ENCODE peak calls at places on chromosomes 7 and 10, in six cellular contexts. N is pancreas; U is naive thymus-derived CD4-positive, alpha-beta T cell; J is CD8-positive, alpha-beta T cell; Z is mucosa of descending colon; A is SK-N-SH. Y is an unnamed sample.

GRCh38 chr7:27994639-27995038 is 186.0 kb downstream of the JAZF1 start:
- DNase-seq in N (no peak), U (no peak), J (no peak), Z (peak), A (peak), Y (no peak)

GRCh38 chr7:100540073-100540723 is 1.2 kb downstream of the AGFG2 start:
- DNase-seq in N (peak), U (no peak), J (no peak), Z (no peak), A (no peak), Y (no peak)

GRCh38 chr7:33757563-33758165 is 147.7 kb upstream of the BMPER start:
- DNase-seq in N (no peak), U (no peak), J (no peak), Z (no peak), A (peak), Y (no peak)

GRCh38 chr7:363626-364025 is 73.7 kb downstream of the FOXL3 start:
- DNase-seq in N (peak), U (peak), J (peak), Z (peak), A (no peak), Y (peak)

GRCh38 chr7:22663721-22664120 is 63.3 kb upstream of the IL6 start:
- DNase-seq in N (no peak), U (no peak), J (no peak), Z (no peak), A (no peak), Y (no peak)

GRCh38 chr10:103095005-103095404 is 98.1 kb downstream of the NT5C2 start:
- DNase-seq in N (no peak), U (no peak), J (no peak), Z (no peak), A (no peak), Y (no peak)

GRCh38 chr7:93265220-93265619 is 33.1 kb downstream of the VPS50 start:
- DNase-seq in N (no peak), U (no peak), J (no peak), Z (no peak), A (no peak), Y (no peak)

GRCh38 chr7:72336382-72336886 is 75.7 kb downstream of the CALN1 start:
- DNase-seq in N (peak), U (no peak), J (no peak), Z (no peak), A (peak), Y (no peak)

GRCh38 chr7:45082031-45082830 is 6.5 kb downstream of the NACAD start:
- DNase-seq in N (no peak), U (no peak), J (no peak), Z (no peak), A (peak), Y (no peak)

GRCh38 chr10:13268310-13268709 is 31.6 kb downstream of the PHYH start:
- DNase-seq in N (no peak), U (no peak), J (no peak), Z (no peak), A (no peak), Y (no peak)

GRCh38 chr10:89374716-89375115 is 3.1 kb upstream of the IFIT1B start:
- DNase-seq in N (no peak), U (no peak), J (no peak), Z (no peak), A (peak), Y (no peak)

GRCh38 chr10:49398000-49398861 is 2.3 kb upstream of the DRGX start:
- DNase-seq in N (peak), U (no peak), J (peak), Z (peak), A (peak), Y (peak)

GRCh38 chr10:71921319-71922027 is 42.7 kb upstream of the CHST3 start:
- DNase-seq in N (no peak), U (no peak), J (no peak), Z (peak), A (peak), Y (no peak)

GRCh38 chr7:156438011-156438410 is 202.6 kb upstream of the RNF32 start:
- DNase-seq in N (no peak), U (no peak), J (no peak), Z (no peak), A (no peak), Y (no peak)

GRCh38 chr7:116633131-116633988 is 38.6 kb upstream of the MET start:
- DNase-seq in N (no peak), U (no peak), J (no peak), Z (no peak), A (no peak), Y (no peak)

GRCh38 chr7:84228526-84228925 is 33.9 kb upstream of the SEMA3A start:
- DNase-seq in N (no peak), U (no peak), J (no peak), Z (no peak), A (no peak), Y (no peak)

GRCh38 chr7:80302078-80302477 is 167.4 kb downstream of the GNAI1 start:
- DNase-seq in N (no peak), U (no peak), J (no peak), Z (no peak), A (no peak), Y (no peak)

GRCh38 chr10:73857446-73857845 is 16.9 kb downstream of the CAMK2G start:
- DNase-seq in N (no peak), U (no peak), J (no peak), Z (no peak), A (no peak), Y (no peak)

GRCh38 chr7:27774717-27775328 is 34.9 kb downstream of the TAX1BP1 start:
- DNase-seq in N (no peak), U (no peak), J (no peak), Z (no peak), A (peak), Y (no peak)

GRCh38 chr10:128062331-128062730 is 63.9 kb downstream of the MKI67 start:
- DNase-seq in N (no peak), U (no peak), J (no peak), Z (no peak), A (peak), Y (no peak)

GRCh38 chr10:47323087-47323486 is 833 bp downstream of the GDF2 start:
- DNase-seq in N (no peak), U (no peak), J (no peak), Z (no peak), A (no peak), Y (no peak)

GRCh38 chr10:63515002-63515763 is 6.0 kb upstream of the REEP3 start:
- DNase-seq in N (no peak), U (peak), J (no peak), Z (no peak), A (no peak), Y (peak)

GRCh38 chr10:124469956-124470484 is 8.4 kb downstream of the LHPP start:
- DNase-seq in N (no peak), U (no peak), J (no peak), Z (no peak), A (no peak), Y (no peak)

GRCh38 chr10:14555806-14556205 is 218.9 kb downstream of the FAM107B start:
- DNase-seq in N (no peak), U (no peak), J (no peak), Z (no peak), A (no peak), Y (no peak)

GRCh38 chr10:82660983-82661382 is 786.0 kb downstream of the NRG3 start:
- DNase-seq in N (no peak), U (no peak), J (no peak), Z (no peak), A (no peak), Y (no peak)

GRCh38 chr10:5594271-5595036 is 69.7 kb downstream of the CALML3 start:
- DNase-seq in N (no peak), U (no peak), J (no peak), Z (no peak), A (peak), Y (no peak)

GRCh38 chr7:31096882-31097258 is 44.8 kb downstream of the ADCYAP1R1 start:
- DNase-seq in N (no peak), U (no peak), J (no peak), Z (no peak), A (no peak), Y (no peak)

GRCh38 chr7:31099451-31100444 is 47.6 kb downstream of the ADCYAP1R1 start:
- DNase-seq in N (no peak), U (no peak), J (no peak), Z (no peak), A (no peak), Y (no peak)

GRCh38 chr7:31100870-31101269 is 48.8 kb downstream of the ADCYAP1R1 start:
- DNase-seq in N (no peak), U (no peak), J (no peak), Z (no peak), A (peak), Y (no peak)

GRCh38 chr7:31100445-31100844 is 48.3 kb downstream of the ADCYAP1R1 start:
- DNase-seq in N (no peak), U (no peak), J (no peak), Z (no peak), A (peak), Y (no peak)

GRCh38 chr7:31098606-31099360 is 46.7 kb downstream of the ADCYAP1R1 start:
- DNase-seq in N (no peak), U (no peak), J (no peak), Z (no peak), A (no peak), Y (no peak)
- H3K4me3 ChIP-seq in N (no peak), U (no peak), J (no peak), Z (no peak), A (no peak), Y (no peak)

DNA sequence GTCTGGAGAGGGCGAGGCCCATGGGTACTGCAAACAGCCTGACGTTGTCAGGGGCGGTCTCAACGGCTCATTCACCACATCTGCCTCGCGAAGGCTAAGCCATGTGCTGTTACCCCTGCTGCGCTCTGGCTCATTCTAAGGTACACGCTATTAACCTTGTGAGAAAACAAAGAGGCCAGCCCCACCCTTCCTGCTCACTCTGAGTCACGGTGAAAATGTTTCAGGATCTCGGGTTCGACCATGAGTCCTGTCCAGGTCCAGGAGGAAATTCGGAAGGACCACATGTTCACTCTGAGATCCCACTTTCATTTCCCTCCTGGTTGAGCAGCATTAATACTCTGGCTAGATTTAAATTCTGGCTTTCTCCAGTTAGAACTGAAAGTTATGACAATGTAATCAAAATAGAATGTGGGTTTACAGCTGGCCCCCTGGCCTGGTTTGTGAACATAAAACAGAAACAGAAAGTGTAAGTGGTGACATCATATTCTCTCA is 55.2 kb downstream of the EGFR start:
- DNase-seq in N (no peak), U (no peak), J (peak), Z (peak), A (no peak), Y (peak)
- H3K4me3 ChIP-seq in N (no peak), U (no peak), J (no peak), Z (no peak), A (peak), Y (no peak)

DNA sequence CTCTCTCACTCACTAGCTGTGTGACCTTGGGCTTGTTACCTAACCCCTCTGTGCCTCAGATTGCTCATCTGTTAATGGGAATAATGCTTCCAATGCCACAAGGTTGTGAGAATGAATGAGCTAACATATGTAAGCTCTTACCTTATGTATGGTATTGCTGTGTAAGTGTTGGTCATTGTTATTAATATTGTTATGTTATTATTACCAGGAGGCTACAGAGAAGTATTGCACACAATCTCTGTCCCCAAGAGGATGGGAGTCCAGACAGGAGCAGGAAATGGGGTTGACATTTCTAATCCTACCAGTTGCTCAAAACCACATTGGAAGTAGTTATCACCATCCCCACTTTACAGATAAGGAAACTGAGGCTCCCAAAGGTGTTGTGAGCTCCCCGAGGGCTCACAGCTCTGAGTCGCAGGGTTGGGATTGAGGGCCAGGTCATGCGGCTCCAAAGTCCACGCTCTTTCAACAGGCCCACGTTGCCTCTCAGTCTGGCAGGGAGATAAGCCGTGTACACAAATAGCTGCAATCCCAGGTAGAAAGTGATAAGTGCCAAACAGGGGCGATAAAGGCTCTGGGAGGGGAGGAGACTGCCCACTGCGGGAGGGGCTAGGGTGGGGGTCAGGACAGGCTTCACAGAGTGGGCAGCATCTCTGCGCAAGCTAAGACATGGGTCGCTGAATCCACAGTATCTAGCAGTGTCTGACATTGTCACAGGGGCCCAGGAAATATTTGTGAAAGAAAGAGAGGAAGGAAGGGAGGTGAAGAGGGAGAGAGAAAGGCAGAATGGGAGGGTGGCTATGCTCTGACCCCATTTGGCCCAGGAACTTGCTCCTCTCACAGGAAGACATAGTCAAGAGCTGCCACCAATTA is 9.6 kb upstream of the ZMIZ1 start:
- DNase-seq in N (peak), U (no peak), J (no peak), Z (peak), A (peak), Y (no peak)
- H3K4me3 ChIP-seq in N (no peak), U (no peak), J (no peak), Z (no peak), A (no peak), Y (no peak)

GRCh38 chr7:128174391-128174790 is 66.7 kb upstream of the LEP start:
- DNase-seq in N (no peak), U (no peak), J (no peak), Z (no peak), A (no peak), Y (no peak)

GRCh38 chr7:128170461-128170860 is 70.6 kb upstream of the LEP start:
- DNase-seq in N (no peak), U (no peak), J (no peak), Z (no peak), A (no peak), Y (no peak)

GRCh38 chr7:128172963-128173362 is 68.1 kb upstream of the LEP start:
- DNase-seq in N (no peak), U (no peak), J (no peak), Z (no peak), A (no peak), Y (no peak)

GRCh38 chr7:128171342-128171918 is 69.6 kb upstream of the LEP start:
- DNase-seq in N (no peak), U (no peak), J (no peak), Z (no peak), A (no peak), Y (no peak)

GRCh38 chr7:128172151-128172550 is 68.9 kb upstream of the LEP start:
- DNase-seq in N (no peak), U (no peak), J (no peak), Z (peak), A (no peak), Y (no peak)
- H3K4me3 ChIP-seq in N (no peak), U (no peak), J (no peak), Z (no peak), A (no peak), Y (no peak)